ENCODE peak calls at places on chromosome 5, in eight cellular contexts. One of them, this sample, is unnamed. For H3K9me3, the result is how much of the 10 kb centered on the place peaks cover.

GRCh38 chr5:136087961-136088871 is 44.4 kb upstream of the SMAD5 start:
- DNase-seq in cardiac muscle cell: no peak
- DNase-seq in spleen: peak
- DNase-seq in transverse colon: peak
- DNase-seq in Karpas-422: no peak
- DNase-seq in body of pancreas: peak
- DNase-seq in psoas muscle: peak
- DNase-seq in ovary: peak
- DNase-seq in this sample: no peak

GRCh38 chr5:113489299-113489698 is 1.0 kb upstream of the MCC start:
- DNase-seq in cardiac muscle cell: no peak
- DNase-seq in spleen: no peak
- DNase-seq in transverse colon: no peak
- DNase-seq in Karpas-422: no peak
- DNase-seq in body of pancreas: peak
- DNase-seq in psoas muscle: peak
- DNase-seq in ovary: no peak
- DNase-seq in this sample: no peak

GRCh38 chr5:44294492-44294891 is 94.7 kb downstream of the FGF10 start:
- DNase-seq in cardiac muscle cell: no peak
- DNase-seq in spleen: no peak
- DNase-seq in transverse colon: no peak
- DNase-seq in Karpas-422: no peak
- DNase-seq in body of pancreas: peak
- DNase-seq in psoas muscle: peak
- DNase-seq in ovary: peak
- DNase-seq in this sample: no peak

GRCh38 chr5:58466939-58467338 is 7.1 kb upstream of the PLK2 start:
- DNase-seq in cardiac muscle cell: no peak
- DNase-seq in spleen: no peak
- DNase-seq in transverse colon: peak
- DNase-seq in Karpas-422: peak
- DNase-seq in body of pancreas: no peak
- DNase-seq in psoas muscle: no peak
- DNase-seq in ovary: no peak
- DNase-seq in this sample: no peak

GRCh38 chr5:149632311-149633251 is 51.3 kb downstream of the ARHGEF37 start:
- DNase-seq in cardiac muscle cell: peak
- DNase-seq in spleen: no peak
- DNase-seq in transverse colon: peak
- DNase-seq in Karpas-422: no peak
- DNase-seq in body of pancreas: no peak
- DNase-seq in psoas muscle: no peak
- DNase-seq in ovary: no peak
- DNase-seq in this sample: no peak

GRCh38 chr5:76292923-76293322 is 110.2 kb upstream of the IQGAP2 start:
- DNase-seq in cardiac muscle cell: no peak
- DNase-seq in spleen: no peak
- DNase-seq in transverse colon: no peak
- DNase-seq in Karpas-422: no peak
- DNase-seq in body of pancreas: no peak
- DNase-seq in psoas muscle: no peak
- DNase-seq in ovary: no peak
- DNase-seq in this sample: no peak

GRCh38 chr5:37839441-37840035 is 303 bp downstream of the GDNF start:
- DNase-seq in cardiac muscle cell: peak
- DNase-seq in spleen: no peak
- DNase-seq in transverse colon: peak
- DNase-seq in Karpas-422: no peak
- DNase-seq in body of pancreas: peak
- DNase-seq in psoas muscle: peak
- DNase-seq in ovary: peak
- DNase-seq in this sample: no peak

GRCh38 chr5:539469-540214 is 15.4 kb upstream of the SLC9A3 start:
- DNase-seq in cardiac muscle cell: no peak
- DNase-seq in spleen: peak
- DNase-seq in transverse colon: peak
- DNase-seq in Karpas-422: no peak
- DNase-seq in body of pancreas: peak
- DNase-seq in psoas muscle: peak
- DNase-seq in ovary: no peak
- DNase-seq in this sample: no peak

GRCh38 chr5:101532430-101532829 is 629.3 kb upstream of the ST8SIA4 start:
- DNase-seq in cardiac muscle cell: no peak
- DNase-seq in spleen: no peak
- DNase-seq in transverse colon: no peak
- DNase-seq in Karpas-422: no peak
- DNase-seq in body of pancreas: no peak
- DNase-seq in psoas muscle: no peak
- DNase-seq in ovary: no peak
- DNase-seq in this sample: no peak

GRCh38 chr5:885127-885442 is 7.5 kb downstream of the BRD9 start:
- DNase-seq in cardiac muscle cell: no peak
- DNase-seq in spleen: peak
- DNase-seq in transverse colon: no peak
- DNase-seq in Karpas-422: no peak
- DNase-seq in body of pancreas: no peak
- DNase-seq in psoas muscle: no peak
- DNase-seq in ovary: no peak
- DNase-seq in this sample: no peak

GRCh38 chr5:110099562-110099961 is 409.8 kb downstream of the MAN2A1 start:
- DNase-seq in cardiac muscle cell: no peak
- DNase-seq in spleen: no peak
- DNase-seq in transverse colon: no peak
- DNase-seq in Karpas-422: no peak
- DNase-seq in body of pancreas: no peak
- DNase-seq in psoas muscle: no peak
- DNase-seq in ovary: no peak
- DNase-seq in this sample: no peak

GRCh38 chr5:64619609-64620008 is 70.7 kb upstream of the SHISAL2B start:
- DNase-seq in cardiac muscle cell: no peak
- DNase-seq in spleen: no peak
- DNase-seq in transverse colon: no peak
- DNase-seq in Karpas-422: no peak
- DNase-seq in body of pancreas: no peak
- DNase-seq in psoas muscle: no peak
- DNase-seq in ovary: no peak
- DNase-seq in this sample: no peak

GRCh38 chr5:32504923-32505596 is 60.5 kb upstream of the ZFR start:
- DNase-seq in cardiac muscle cell: peak
- DNase-seq in spleen: no peak
- DNase-seq in transverse colon: peak
- DNase-seq in Karpas-422: peak
- DNase-seq in body of pancreas: peak
- DNase-seq in psoas muscle: peak
- DNase-seq in ovary: peak
- DNase-seq in this sample: no peak

GRCh38 chr5:111172504-111172903 is 51.7 kb upstream of the CAMK4 start:
- DNase-seq in cardiac muscle cell: no peak
- DNase-seq in spleen: no peak
- DNase-seq in transverse colon: no peak
- DNase-seq in Karpas-422: no peak
- DNase-seq in body of pancreas: peak
- DNase-seq in psoas muscle: no peak
- DNase-seq in ovary: no peak
- DNase-seq in this sample: no peak

GRCh38 chr5:137491121-137491520 is 8.0 kb downstream of the SPOCK1 start:
- DNase-seq in cardiac muscle cell: no peak
- DNase-seq in spleen: no peak
- DNase-seq in transverse colon: no peak
- DNase-seq in Karpas-422: no peak
- DNase-seq in body of pancreas: no peak
- DNase-seq in psoas muscle: no peak
- DNase-seq in ovary: no peak
- DNase-seq in this sample: no peak

GRCh38 chr5:14250094-14250777 is 107.1 kb downstream of the TRIO start:
- DNase-seq in cardiac muscle cell: no peak
- DNase-seq in spleen: no peak
- DNase-seq in transverse colon: peak
- DNase-seq in Karpas-422: no peak
- DNase-seq in body of pancreas: peak
- DNase-seq in psoas muscle: peak
- DNase-seq in ovary: peak
- DNase-seq in this sample: no peak

GRCh38 chr5:74864823-74865222 is 1.4 kb downstream of the FAM169A start:
- DNase-seq in cardiac muscle cell: no peak
- DNase-seq in spleen: no peak
- DNase-seq in transverse colon: no peak
- DNase-seq in Karpas-422: no peak
- DNase-seq in body of pancreas: no peak
- DNase-seq in psoas muscle: no peak
- DNase-seq in ovary: no peak
- DNase-seq in this sample: no peak

GRCh38 chr5:172179032-172179989 is 8.7 kb downstream of the STK10 start:
- DNase-seq in cardiac muscle cell: peak
- DNase-seq in spleen: peak
- DNase-seq in transverse colon: peak
- DNase-seq in Karpas-422: no peak
- DNase-seq in body of pancreas: no peak
- DNase-seq in psoas muscle: no peak
- DNase-seq in ovary: no peak
- DNase-seq in this sample: peak

GRCh38 chr5:177111720-177112394 is 21.7 kb upstream of the NSD1 start:
- DNase-seq in cardiac muscle cell: peak
- DNase-seq in spleen: peak
- DNase-seq in transverse colon: peak
- DNase-seq in Karpas-422: peak
- DNase-seq in body of pancreas: peak
- DNase-seq in psoas muscle: peak
- DNase-seq in ovary: peak
- DNase-seq in this sample: peak

GRCh38 chr5:75337366-75338021 is 474 bp downstream of the HMGCR start:
- DNase-seq in cardiac muscle cell: peak
- DNase-seq in spleen: no peak
- DNase-seq in transverse colon: peak
- DNase-seq in Karpas-422: peak
- DNase-seq in body of pancreas: no peak
- DNase-seq in psoas muscle: no peak
- DNase-seq in ovary: no peak
- DNase-seq in this sample: peak

GRCh38 chr5:20608567-20608966 is 620.6 kb upstream of the CDH18 start:
- DNase-seq in cardiac muscle cell: no peak
- DNase-seq in spleen: no peak
- DNase-seq in transverse colon: no peak
- DNase-seq in Karpas-422: no peak
- DNase-seq in body of pancreas: no peak
- DNase-seq in psoas muscle: no peak
- DNase-seq in ovary: no peak
- DNase-seq in this sample: no peak

GRCh38 chr5:90477816-90478215 is 3.2 kb downstream of the POLR3G start:
- DNase-seq in cardiac muscle cell: no peak
- DNase-seq in spleen: no peak
- DNase-seq in transverse colon: no peak
- DNase-seq in Karpas-422: no peak
- DNase-seq in body of pancreas: no peak
- DNase-seq in psoas muscle: no peak
- DNase-seq in ovary: no peak
- DNase-seq in this sample: no peak

GRCh38 chr5:90479611-90480385 is 5.1 kb downstream of the POLR3G start:
- DNase-seq in cardiac muscle cell: no peak
- DNase-seq in spleen: no peak
- DNase-seq in transverse colon: no peak
- DNase-seq in Karpas-422: no peak
- DNase-seq in body of pancreas: no peak
- DNase-seq in psoas muscle: no peak
- DNase-seq in ovary: no peak
- DNase-seq in this sample: no peak

GRCh38 chr5:90475436-90475980 is 844 bp downstream of the POLR3G start:
- DNase-seq in cardiac muscle cell: no peak
- DNase-seq in spleen: no peak
- DNase-seq in transverse colon: peak
- DNase-seq in Karpas-422: no peak
- DNase-seq in body of pancreas: no peak
- DNase-seq in psoas muscle: no peak
- DNase-seq in ovary: no peak
- DNase-seq in this sample: no peak

GRCh38 chr5:90474235-90475107 is at the start of the genes MBLAC2 and POLR3G:
- DNase-seq in cardiac muscle cell: peak
- DNase-seq in spleen: peak
- DNase-seq in transverse colon: peak
- DNase-seq in Karpas-422: peak
- DNase-seq in body of pancreas: peak
- DNase-seq in psoas muscle: peak
- DNase-seq in ovary: peak
- DNase-seq in this sample: peak

DNA sequence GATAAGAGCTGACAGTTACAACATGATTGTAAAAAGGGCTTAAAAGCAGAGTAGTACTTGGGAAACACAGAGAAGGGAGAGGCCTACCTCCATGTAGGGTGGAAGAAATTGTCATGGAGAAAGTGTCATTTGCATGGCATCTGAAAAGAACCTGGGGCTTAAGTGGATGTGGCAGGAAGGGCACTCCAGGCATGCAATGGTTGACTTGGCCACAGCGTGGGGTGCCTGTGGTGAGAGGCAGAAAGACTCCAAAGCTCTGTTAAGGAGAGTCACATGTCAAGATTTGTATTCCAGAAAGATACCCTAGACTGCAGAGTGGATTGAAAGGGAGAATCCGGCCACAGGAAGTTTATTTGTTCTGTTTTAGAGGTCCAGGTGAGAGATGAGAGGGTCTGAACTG is 2.4 kb downstream of the POLR3G start:
- DNase-seq in cardiac muscle cell: peak
- DNase-seq in spleen: no peak
- DNase-seq in transverse colon: no peak
- DNase-seq in Karpas-422: no peak
- DNase-seq in body of pancreas: no peak
- DNase-seq in psoas muscle: no peak
- DNase-seq in ovary: no peak
- DNase-seq in this sample: no peak
- H3K4me3 ChIP-seq in cardiac muscle cell: no peak
- H3K4me3 ChIP-seq in spleen: no peak
- H3K4me3 ChIP-seq in transverse colon: no peak
- H3K4me3 ChIP-seq in Karpas-422: no peak
- H3K4me3 ChIP-seq in body of pancreas: no peak
- H3K4me3 ChIP-seq in psoas muscle: no peak
- H3K4me3 ChIP-seq in ovary: no peak
- H3K4me3 ChIP-seq in this sample: no peak

GRCh38 chr5:134519989-134520388 is 5.5 kb upstream of the JADE2 start:
- DNase-seq in cardiac muscle cell: no peak
- DNase-seq in spleen: no peak
- DNase-seq in transverse colon: no peak
- DNase-seq in Karpas-422: no peak
- DNase-seq in body of pancreas: no peak
- DNase-seq in psoas muscle: no peak
- DNase-seq in ovary: no peak
- DNase-seq in this sample: no peak
- H3K9me3 ChIP-seq in cardiac muscle cell: under half
- H3K9me3 ChIP-seq in spleen: under half
- H3K9me3 ChIP-seq in transverse colon: under half
- H3K9me3 ChIP-seq in Karpas-422: under half
- H3K9me3 ChIP-seq in body of pancreas: under half
- H3K9me3 ChIP-seq in psoas muscle: under half
- H3K9me3 ChIP-seq in ovary: under half
- H3K9me3 ChIP-seq in this sample: under half

GRCh38 chr5:90297045-90297764 is 112.4 kb downstream of the CETN3 start:
- DNase-seq in cardiac muscle cell: peak
- DNase-seq in spleen: no peak
- DNase-seq in transverse colon: no peak
- DNase-seq in Karpas-422: no peak
- DNase-seq in body of pancreas: no peak
- DNase-seq in psoas muscle: no peak
- DNase-seq in ovary: no peak
- DNase-seq in this sample: no peak
- H3K4me3 ChIP-seq in cardiac muscle cell: no peak
- H3K4me3 ChIP-seq in spleen: no peak
- H3K4me3 ChIP-seq in transverse colon: no peak
- H3K4me3 ChIP-seq in Karpas-422: no peak
- H3K4me3 ChIP-seq in body of pancreas: no peak
- H3K4me3 ChIP-seq in psoas muscle: no peak
- H3K4me3 ChIP-seq in ovary: no peak
- H3K4me3 ChIP-seq in this sample: no peak

GRCh38 chr5:2508514-2508913 is 243.0 kb downstream of the IRX2 start:
- DNase-seq in cardiac muscle cell: no peak
- DNase-seq in spleen: no peak
- DNase-seq in transverse colon: no peak
- DNase-seq in Karpas-422: no peak
- DNase-seq in body of pancreas: no peak
- DNase-seq in psoas muscle: no peak
- DNase-seq in ovary: no peak
- DNase-seq in this sample: no peak
- H3K9me3 ChIP-seq in cardiac muscle cell: under half
- H3K9me3 ChIP-seq in spleen: under half
- H3K9me3 ChIP-seq in transverse colon: under half
- H3K9me3 ChIP-seq in Karpas-422: under half
- H3K9me3 ChIP-seq in body of pancreas: under half
- H3K9me3 ChIP-seq in psoas muscle: under half
- H3K9me3 ChIP-seq in ovary: under half
- H3K9me3 ChIP-seq in this sample: under half

This sample was measured in CD4-positive, CD25-positive, alpha-beta regulatory T cell.